ENCODE peak calls at places on chromosomes 7 and 10, in four cellular contexts. Q is MM.1S; X is CD4-positive, alpha-beta memory T cell; S is transverse colon. Z is an unnamed sample.

GRCh38 chr7:149855368-149856305 is 17.5 kb downstream of the ZNF862 start:
- DNase-seq in Q (no peak), S (no peak), X (no peak), Z (no peak)

GRCh38 chr7:78402096-78402495 is 603.5 kb downstream of the PHTF2 start:
- DNase-seq in X (no peak), Q (no peak), S (no peak), Z (no peak)

GRCh38 chr10:73744690-73744994 is 470 bp downstream of the SEC24C start:
- DNase-seq in Q (peak; percentile 58), S (peak; percentile 71), X (no peak), Z (peak; percentile 78)

GRCh38 chr7:155699180-155699579 is 54.7 kb downstream of the RBM33 start:
- DNase-seq in X (no peak), S (no peak), Q (peak; percentile 0), Z (no peak)

GRCh38 chr7:156935250-156935649 is 14.3 kb upstream of the NOM1 start:
- DNase-seq in X (no peak), Q (no peak), S (no peak), Z (no peak)

GRCh38 chr7:149027055-149027454 is 1.2 kb downstream of the PDIA4 start:
- DNase-seq in X (peak; percentile 3), Q (peak; percentile 22), S (no peak), Z (no peak)

GRCh38 chr7:71521506-71521905 is 389.6 kb downstream of the GALNT17 start:
- DNase-seq in X (no peak), Q (no peak), S (no peak), Z (no peak)

GRCh38 chr10:35639021-35639521 is 3.0 kb downstream of the FZD8 start:
- DNase-seq in S (no peak), X (no peak), Q (no peak), Z (no peak)

GRCh38 chr7:83410989-83411591 is 237.8 kb downstream of the SEMA3E start:
- DNase-seq in X (no peak), S (no peak), Q (peak; percentile 53), Z (peak; percentile 48)

GRCh38 chr10:36177071-36177470 is 535.0 kb upstream of the FZD8 start:
- DNase-seq in X (no peak), S (no peak), Q (no peak), Z (no peak)

GRCh38 chr10:48606530-48607355 is 1.9 kb upstream of the ARHGAP22 start:
- DNase-seq in Q (no peak), X (no peak), S (peak; percentile 25), Z (peak; percentile 30)

GRCh38 chr10:100736144-100736808 is 9.1 kb upstream of the PAX2 start:
- DNase-seq in X (no peak), S (no peak), Q (no peak), Z (no peak)

GRCh38 chr7:84412161-84412969 is 217.8 kb upstream of the SEMA3A start:
- DNase-seq in Q (no peak), S (no peak), X (no peak), Z (no peak)

GRCh38 chr10:74167443-74167842 is 16.4 kb downstream of the ADK start:
- DNase-seq in S (no peak), Q (peak; percentile 27), X (no peak), Z (no peak)

GRCh38 chr7:66894463-66895080 is 26.5 kb upstream of the TMEM248 start:
- DNase-seq in Q (no peak), S (no peak), X (peak; percentile 11), Z (no peak)

GRCh38 chr7:146514304-146514703 is 397.7 kb downstream of the CNTNAP2 start:
- DNase-seq in Q (no peak), X (no peak), S (no peak), Z (no peak)

GRCh38 chr10:90148121-90148855 is 446.9 kb downstream of the KIF20B start:
- DNase-seq in Q (peak; percentile 50), X (no peak), S (no peak), Z (no peak)

GRCh38 chr7:71735961-71736556 is 604.1 kb downstream of the GALNT17 start:
- DNase-seq in X (peak; percentile 35), Q (peak; percentile 61), S (peak; percentile 54), Z (peak; percentile 91)

GRCh38 chr7:80189638-80190037 is 55.0 kb downstream of the GNAI1 start:
- DNase-seq in S (no peak), X (no peak), Q (no peak), Z (no peak)

GRCh38 chr10:7563770-7564169 is 103.0 kb downstream of the ITIH5 start:
- DNase-seq in X (no peak), Q (no peak), S (no peak), Z (no peak)

GRCh38 chr10:59271160-59271559 is 91.2 kb downstream of the FAM13C start:
- DNase-seq in S (no peak), Q (no peak), X (no peak), Z (no peak)

GRCh38 chr7:112129655-112130323 is 76.4 kb downstream of the DOCK4 start:
- DNase-seq in S (no peak), X (no peak), Q (no peak), Z (no peak)

GRCh38 chr7:28806841-28807240 is 151.3 kb downstream of the TRIL start:
- DNase-seq in Q (no peak), X (no peak), S (no peak), Z (no peak)

GRCh38 chr7:74395745-74396311 is 57.9 kb upstream of the GTF2IRD1 start:
- DNase-seq in X (no peak), S (no peak), Q (no peak), Z (no peak)

GRCh38 chr7:63092951-63093350 is 905.7 kb upstream of the ZNF722 start:
- DNase-seq in S (no peak), X (no peak), Q (no peak), Z (no peak)
- H3K9me3 ChIP-seq in S (peaks cover 25% of the 10 kb centered on the region), X (peaks cover 3% of the 10 kb centered on the region), Q (no peaks in the 10 kb centered on the region), Z (no peaks in the 10 kb centered on the region)

GRCh38 chr10:4144802-4145201 is 359.8 kb upstream of the KLF6 start:
- DNase-seq in S (no peak), X (no peak), Q (no peak), Z (no peak)
- H3K9me3 ChIP-seq in S (peaks cover 7% of the 10 kb centered on the region), X (peaks cover 3% of the 10 kb centered on the region), Q (no peaks in the 10 kb centered on the region), Z (no peaks in the 10 kb centered on the region)

DNA sequence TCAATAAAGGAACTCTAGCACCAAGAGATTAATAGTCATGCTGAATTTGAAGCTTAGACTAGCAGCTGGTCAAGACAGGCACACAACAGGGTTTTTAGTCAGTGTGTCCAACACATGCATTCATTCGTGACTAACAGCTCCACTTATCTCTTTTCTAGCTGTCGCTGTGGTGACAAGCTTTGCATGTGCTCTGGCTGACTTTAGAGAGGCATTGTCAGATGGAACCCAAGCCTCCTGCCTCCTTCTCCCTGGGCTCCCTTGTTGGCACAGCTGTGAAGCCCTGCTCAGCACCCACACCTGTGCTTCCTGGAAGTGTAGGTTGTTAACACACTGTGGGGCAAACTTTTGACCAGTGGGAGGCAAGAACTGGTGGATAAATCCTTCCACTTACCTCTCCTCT is 9.8 kb upstream of the AGK start:
- DNase-seq in X (no peak), S (no peak), Q (no peak), Z (no peak)
- H3K9me3 ChIP-seq in X (no peaks in the 10 kb centered on the region), S (no peaks in the 10 kb centered on the region), Q (no peaks in the 10 kb centered on the region), Z (no peaks in the 10 kb centered on the region)

GRCh38 chr7:271266-272107 is 18.5 kb upstream of the FOXL3 start:
- DNase-seq in S (no peak), X (no peak), Q (no peak), Z (no peak)

GRCh38 chr7:272631-273030 is 17.3 kb upstream of the FOXL3 start:
- DNase-seq in X (no peak), Q (no peak), S (no peak), Z (no peak)

GRCh38 chr7:274262-274661 is 15.7 kb upstream of the FOXL3 start:
- DNase-seq in S (no peak), X (no peak), Q (no peak), Z (no peak)

GRCh38 chr7:272108-272615 is 17.8 kb upstream of the FOXL3 start:
- DNase-seq in S (no peak), X (no peak), Q (no peak), Z (no peak)

GRCh38 chr7:273327-273726 is 16.6 kb upstream of the FOXL3 start:
- DNase-seq in S (no peak), Q (no peak), X (no peak), Z (no peak)
- H3K9me3 ChIP-seq in S (peaks cover 3% of the 10 kb centered on the region), Q (no peaks in the 10 kb centered on the region), X (no peaks in the 10 kb centered on the region), Z (no peaks in the 10 kb centered on the region)

Z was measured in testis.